ENCODE peak calls at places on chromosomes 5 and 9, in eight cellular contexts. One of them, this sample, is unnamed.

GRCh38 chr5:149037819-149038218 is 25.0 kb downstream of the SH3TC2 start:
- DNase-seq in body of pancreas: no peak
- DNase-seq in iPS-NIHi11: no peak
- DNase-seq in stimulated activated CD8-positive, alpha-beta memory T cell treated with anti-CD3 and anti-CD28 coated beads, Interleukin-15, amount 100 ng/mL, for 24 hours: no peak
- DNase-seq in frontal cortex: no peak
- DNase-seq in HEK293T: no peak
- DNase-seq in activated CD4-positive, alpha-beta T cell treated with anti-CD3 and anti-CD28 coated beads for 48 hours: no peak
- DNase-seq in GM12865: no peak
- DNase-seq in this sample: no peak

GRCh38 chr9:33210006-33210715 is 29.8 kb upstream of the SPINK4 start:
- DNase-seq in HEK293T: no peak
- DNase-seq in iPS-NIHi11: no peak
- DNase-seq in activated CD4-positive, alpha-beta T cell treated with anti-CD3 and anti-CD28 coated beads for 48 hours: no peak
- DNase-seq in GM12865: no peak
- DNase-seq in body of pancreas: no peak
- DNase-seq in frontal cortex: no peak
- DNase-seq in stimulated activated CD8-positive, alpha-beta memory T cell treated with anti-CD3 and anti-CD28 coated beads, Interleukin-15, amount 100 ng/mL, for 24 hours: no peak
- DNase-seq in this sample: no peak

GRCh38 chr5:94778299-94778698 is 159.8 kb downstream of the SLF1 start:
- DNase-seq in frontal cortex: no peak
- DNase-seq in HEK293T: peak; percentile 42
- DNase-seq in iPS-NIHi11: no peak
- DNase-seq in GM12865: no peak
- DNase-seq in stimulated activated CD8-positive, alpha-beta memory T cell treated with anti-CD3 and anti-CD28 coated beads, Interleukin-15, amount 100 ng/mL, for 24 hours: no peak
- DNase-seq in body of pancreas: no peak
- DNase-seq in activated CD4-positive, alpha-beta T cell treated with anti-CD3 and anti-CD28 coated beads for 48 hours: no peak
- DNase-seq in this sample: no peak

GRCh38 chr5:172602712-172603289 is 38.3 kb upstream of the NEURL1B start:
- DNase-seq in body of pancreas: no peak
- DNase-seq in HEK293T: no peak
- DNase-seq in GM12865: no peak
- DNase-seq in activated CD4-positive, alpha-beta T cell treated with anti-CD3 and anti-CD28 coated beads for 48 hours: no peak
- DNase-seq in stimulated activated CD8-positive, alpha-beta memory T cell treated with anti-CD3 and anti-CD28 coated beads, Interleukin-15, amount 100 ng/mL, for 24 hours: no peak
- DNase-seq in iPS-NIHi11: no peak
- DNase-seq in frontal cortex: no peak
- DNase-seq in this sample: no peak

GRCh38 chr9:136261686-136262430 is 16.2 kb upstream of the QSOX2 start:
- DNase-seq in activated CD4-positive, alpha-beta T cell treated with anti-CD3 and anti-CD28 coated beads for 48 hours: no peak
- DNase-seq in GM12865: no peak
- DNase-seq in body of pancreas: no peak
- DNase-seq in stimulated activated CD8-positive, alpha-beta memory T cell treated with anti-CD3 and anti-CD28 coated beads, Interleukin-15, amount 100 ng/mL, for 24 hours: no peak
- DNase-seq in frontal cortex: no peak
- DNase-seq in iPS-NIHi11: no peak
- DNase-seq in HEK293T: no peak
- DNase-seq in this sample: no peak

GRCh38 chr5:84487963-84488362 is 103.3 kb upstream of the EDIL3 start:
- DNase-seq in iPS-NIHi11: no peak
- DNase-seq in GM12865: no peak
- DNase-seq in frontal cortex: no peak
- DNase-seq in HEK293T: no peak
- DNase-seq in body of pancreas: no peak
- DNase-seq in activated CD4-positive, alpha-beta T cell treated with anti-CD3 and anti-CD28 coated beads for 48 hours: no peak
- DNase-seq in stimulated activated CD8-positive, alpha-beta memory T cell treated with anti-CD3 and anti-CD28 coated beads, Interleukin-15, amount 100 ng/mL, for 24 hours: no peak
- DNase-seq in this sample: peak; percentile 96

GRCh38 chr9:69389437-69389995 is 64.5 kb downstream of the ENTREP1 start:
- DNase-seq in stimulated activated CD8-positive, alpha-beta memory T cell treated with anti-CD3 and anti-CD28 coated beads, Interleukin-15, amount 100 ng/mL, for 24 hours: no peak
- DNase-seq in frontal cortex: no peak
- DNase-seq in body of pancreas: no peak
- DNase-seq in activated CD4-positive, alpha-beta T cell treated with anti-CD3 and anti-CD28 coated beads for 48 hours: no peak
- DNase-seq in iPS-NIHi11: no peak
- DNase-seq in HEK293T: no peak
- DNase-seq in GM12865: no peak
- DNase-seq in this sample: no peak

GRCh38 chr9:6224393-6225154 is 9.0 kb downstream of the IL33 start:
- DNase-seq in HEK293T: no peak
- DNase-seq in body of pancreas: no peak
- DNase-seq in GM12865: no peak
- DNase-seq in stimulated activated CD8-positive, alpha-beta memory T cell treated with anti-CD3 and anti-CD28 coated beads, Interleukin-15, amount 100 ng/mL, for 24 hours: no peak
- DNase-seq in iPS-NIHi11: no peak
- DNase-seq in frontal cortex: no peak
- DNase-seq in activated CD4-positive, alpha-beta T cell treated with anti-CD3 and anti-CD28 coated beads for 48 hours: no peak
- DNase-seq in this sample: no peak

GRCh38 chr5:169161022-169161680 is 139.8 kb downstream of the SLIT3 start:
- DNase-seq in activated CD4-positive, alpha-beta T cell treated with anti-CD3 and anti-CD28 coated beads for 48 hours: no peak
- DNase-seq in HEK293T: peak; percentile 61
- DNase-seq in body of pancreas: peak; percentile 64
- DNase-seq in iPS-NIHi11: peak; percentile 68
- DNase-seq in GM12865: no peak
- DNase-seq in stimulated activated CD8-positive, alpha-beta memory T cell treated with anti-CD3 and anti-CD28 coated beads, Interleukin-15, amount 100 ng/mL, for 24 hours: no peak
- DNase-seq in frontal cortex: no peak
- DNase-seq in this sample: peak; percentile 98

GRCh38 chr5:60334281-60334713 is 365.7 kb downstream of the DEPDC1B start:
- DNase-seq in stimulated activated CD8-positive, alpha-beta memory T cell treated with anti-CD3 and anti-CD28 coated beads, Interleukin-15, amount 100 ng/mL, for 24 hours: no peak
- DNase-seq in frontal cortex: no peak
- DNase-seq in body of pancreas: no peak
- DNase-seq in activated CD4-positive, alpha-beta T cell treated with anti-CD3 and anti-CD28 coated beads for 48 hours: no peak
- DNase-seq in GM12865: no peak
- DNase-seq in HEK293T: no peak
- DNase-seq in iPS-NIHi11: no peak
- DNase-seq in this sample: peak; percentile 66

GRCh38 chr9:6237267-6237666 is 21.7 kb downstream of the IL33 start:
- DNase-seq in GM12865: no peak
- DNase-seq in body of pancreas: no peak
- DNase-seq in iPS-NIHi11: no peak
- DNase-seq in frontal cortex: no peak
- DNase-seq in activated CD4-positive, alpha-beta T cell treated with anti-CD3 and anti-CD28 coated beads for 48 hours: no peak
- DNase-seq in HEK293T: no peak
- DNase-seq in stimulated activated CD8-positive, alpha-beta memory T cell treated with anti-CD3 and anti-CD28 coated beads, Interleukin-15, amount 100 ng/mL, for 24 hours: no peak
- DNase-seq in this sample: no peak

GRCh38 chr5:122089614-122090013 is 11.6 kb upstream of the LOX start:
- DNase-seq in iPS-NIHi11: no peak
- DNase-seq in GM12865: no peak
- DNase-seq in frontal cortex: no peak
- DNase-seq in HEK293T: no peak
- DNase-seq in body of pancreas: no peak
- DNase-seq in stimulated activated CD8-positive, alpha-beta memory T cell treated with anti-CD3 and anti-CD28 coated beads, Interleukin-15, amount 100 ng/mL, for 24 hours: no peak
- DNase-seq in activated CD4-positive, alpha-beta T cell treated with anti-CD3 and anti-CD28 coated beads for 48 hours: no peak
- DNase-seq in this sample: peak; percentile 93

GRCh38 chr9:16396389-16396788 is 474.1 kb downstream of the BNC2 start:
- DNase-seq in HEK293T: no peak
- DNase-seq in activated CD4-positive, alpha-beta T cell treated with anti-CD3 and anti-CD28 coated beads for 48 hours: no peak
- DNase-seq in GM12865: no peak
- DNase-seq in iPS-NIHi11: no peak
- DNase-seq in frontal cortex: no peak
- DNase-seq in stimulated activated CD8-positive, alpha-beta memory T cell treated with anti-CD3 and anti-CD28 coated beads, Interleukin-15, amount 100 ng/mL, for 24 hours: no peak
- DNase-seq in body of pancreas: no peak
- DNase-seq in this sample: peak; percentile 51

GRCh38 chr9:123132696-123133095 is 99.2 kb downstream of the GPR21 start:
- DNase-seq in activated CD4-positive, alpha-beta T cell treated with anti-CD3 and anti-CD28 coated beads for 48 hours: no peak
- DNase-seq in frontal cortex: no peak
- DNase-seq in GM12865: no peak
- DNase-seq in iPS-NIHi11: no peak
- DNase-seq in body of pancreas: no peak
- DNase-seq in HEK293T: no peak
- DNase-seq in stimulated activated CD8-positive, alpha-beta memory T cell treated with anti-CD3 and anti-CD28 coated beads, Interleukin-15, amount 100 ng/mL, for 24 hours: no peak
- DNase-seq in this sample: no peak

GRCh38 chr5:176621661-176622079 is 8.7 kb downstream of the SNCB start:
- DNase-seq in frontal cortex: peak; percentile 58
- DNase-seq in GM12865: no peak
- DNase-seq in stimulated activated CD8-positive, alpha-beta memory T cell treated with anti-CD3 and anti-CD28 coated beads, Interleukin-15, amount 100 ng/mL, for 24 hours: no peak
- DNase-seq in iPS-NIHi11: no peak
- DNase-seq in HEK293T: no peak
- DNase-seq in activated CD4-positive, alpha-beta T cell treated with anti-CD3 and anti-CD28 coated beads for 48 hours: no peak
- DNase-seq in body of pancreas: no peak
- DNase-seq in this sample: peak; percentile 28

GRCh38 chr9:6584881-6585597 is 60.5 kb downstream of the GLDC start:
- DNase-seq in body of pancreas: no peak
- DNase-seq in GM12865: peak; percentile 65
- DNase-seq in activated CD4-positive, alpha-beta T cell treated with anti-CD3 and anti-CD28 coated beads for 48 hours: no peak
- DNase-seq in iPS-NIHi11: no peak
- DNase-seq in HEK293T: no peak
- DNase-seq in frontal cortex: peak; percentile 28
- DNase-seq in stimulated activated CD8-positive, alpha-beta memory T cell treated with anti-CD3 and anti-CD28 coated beads, Interleukin-15, amount 100 ng/mL, for 24 hours: no peak
- DNase-seq in this sample: peak; percentile 69

GRCh38 chr9:114525505-114525904 is 20.2 kb upstream of the WHRN start:
- DNase-seq in activated CD4-positive, alpha-beta T cell treated with anti-CD3 and anti-CD28 coated beads for 48 hours: no peak
- DNase-seq in GM12865: no peak
- DNase-seq in stimulated activated CD8-positive, alpha-beta memory T cell treated with anti-CD3 and anti-CD28 coated beads, Interleukin-15, amount 100 ng/mL, for 24 hours: no peak
- DNase-seq in frontal cortex: no peak
- DNase-seq in iPS-NIHi11: no peak
- DNase-seq in HEK293T: no peak
- DNase-seq in body of pancreas: no peak
- DNase-seq in this sample: peak; percentile 31

GRCh38 chr5:33657804-33658435 is 217.2 kb downstream of the TARS1 start:
- DNase-seq in HEK293T: no peak
- DNase-seq in iPS-NIHi11: peak; percentile 8
- DNase-seq in activated CD4-positive, alpha-beta T cell treated with anti-CD3 and anti-CD28 coated beads for 48 hours: no peak
- DNase-seq in body of pancreas: no peak
- DNase-seq in stimulated activated CD8-positive, alpha-beta memory T cell treated with anti-CD3 and anti-CD28 coated beads, Interleukin-15, amount 100 ng/mL, for 24 hours: no peak
- DNase-seq in GM12865: no peak
- DNase-seq in frontal cortex: no peak
- DNase-seq in this sample: no peak

GRCh38 chr9:136052991-136053756 is 41.9 kb downstream of the NACC2 start:
- DNase-seq in HEK293T: no peak
- DNase-seq in frontal cortex: no peak
- DNase-seq in activated CD4-positive, alpha-beta T cell treated with anti-CD3 and anti-CD28 coated beads for 48 hours: no peak
- DNase-seq in GM12865: no peak
- DNase-seq in stimulated activated CD8-positive, alpha-beta memory T cell treated with anti-CD3 and anti-CD28 coated beads, Interleukin-15, amount 100 ng/mL, for 24 hours: no peak
- DNase-seq in body of pancreas: no peak
- DNase-seq in iPS-NIHi11: no peak
- DNase-seq in this sample: no peak

GRCh38 chr9:92759990-92760893 is 4.4 kb downstream of the BICD2 start:
- DNase-seq in HEK293T: no peak
- DNase-seq in body of pancreas: peak; percentile 77
- DNase-seq in iPS-NIHi11: no peak
- DNase-seq in stimulated activated CD8-positive, alpha-beta memory T cell treated with anti-CD3 and anti-CD28 coated beads, Interleukin-15, amount 100 ng/mL, for 24 hours: no peak
- DNase-seq in activated CD4-positive, alpha-beta T cell treated with anti-CD3 and anti-CD28 coated beads for 48 hours: no peak
- DNase-seq in frontal cortex: peak; percentile 55
- DNase-seq in GM12865: no peak
- DNase-seq in this sample: no peak

GRCh38 chr9:124372038-124372437 is 43.2 kb downstream of the PSMB7 start:
- DNase-seq in body of pancreas: no peak
- DNase-seq in GM12865: no peak
- DNase-seq in frontal cortex: no peak
- DNase-seq in activated CD4-positive, alpha-beta T cell treated with anti-CD3 and anti-CD28 coated beads for 48 hours: no peak
- DNase-seq in HEK293T: no peak
- DNase-seq in stimulated activated CD8-positive, alpha-beta memory T cell treated with anti-CD3 and anti-CD28 coated beads, Interleukin-15, amount 100 ng/mL, for 24 hours: no peak
- DNase-seq in iPS-NIHi11: no peak
- DNase-seq in this sample: no peak

GRCh38 chr9:76403352-76403751 is 9.1 kb upstream of the RFK start:
- DNase-seq in HEK293T: peak; percentile 34
- DNase-seq in frontal cortex: peak; percentile 21
- DNase-seq in stimulated activated CD8-positive, alpha-beta memory T cell treated with anti-CD3 and anti-CD28 coated beads, Interleukin-15, amount 100 ng/mL, for 24 hours: no peak
- DNase-seq in iPS-NIHi11: peak; percentile 10
- DNase-seq in body of pancreas: peak; percentile 8
- DNase-seq in activated CD4-positive, alpha-beta T cell treated with anti-CD3 and anti-CD28 coated beads for 48 hours: peak; percentile 22
- DNase-seq in GM12865: peak; percentile 76
- DNase-seq in this sample: peak; percentile 90

This sample was measured in fibroblast of the aortic adventitia.